ENCODE peak calls at places on chromosomes 6 and 20, in five cellular contexts. M, U, L, D and Q are unnamed samples.

GRCh38 chr6:23282243-23283021 is 713.1 kb downstream of the HDGFL1 start:
- DNase-seq in D (no peak), L (no peak), M (no peak), U (no peak), Q (no peak)

GRCh38 chr20:34037767-34038166 is 44.1 kb downstream of the RALY start:
- DNase-seq in L (no peak), U (no peak), D (no peak), M (no peak), Q (no peak)

GRCh38 chr6:159107451-159108260 is 61.5 kb upstream of the FNDC1 start:
- DNase-seq in L (peak; percentile 27), U (peak; percentile 74), D (no peak), M (no peak), Q (no peak)

GRCh38 chr20:5183731-5184474 is 57.1 kb downstream of the CDS2 start:
- DNase-seq in D (no peak), L (no peak), U (no peak), M (no peak), Q (no peak)

GRCh38 chr20:2156666-2157624 is 55.3 kb downstream of the STK35 start:
- DNase-seq in M (no peak), U (no peak), L (no peak), D (no peak), Q (no peak)

GRCh38 chr6:98641929-98642328 is 192.4 kb upstream of the POU3F2 start:
- DNase-seq in U (no peak), M (no peak), D (no peak), L (no peak), Q (peak; percentile 38)

GRCh38 chr20:45920795-45921617 is 9.1 kb upstream of the PLTP start:
- DNase-seq in U (no peak), M (no peak), D (no peak), L (no peak), Q (no peak)

GRCh38 chr20:38840053-38840893 is 34.8 kb downstream of the PPP1R16B start:
- DNase-seq in U (peak; percentile 46), M (no peak), L (no peak), D (no peak), Q (peak; percentile 62)

GRCh38 chr6:44699082-44699481 is 311.6 kb downstream of the CDC5L start:
- DNase-seq in M (no peak), U (no peak), L (no peak), D (no peak), Q (no peak)

GRCh38 chr6:159097256-159097655 is 52.5 kb upstream of the TAGAP start:
- DNase-seq in M (no peak), L (no peak), D (no peak), U (no peak), Q (no peak)

GRCh38 chr20:48819089-48819488 is 8.7 kb downstream of the PREX1 start:
- DNase-seq in D (no peak), M (no peak), U (no peak), L (no peak), Q (no peak)

GRCh38 chr20:22525069-22525820 is 59.1 kb downstream of the FOXA2 start:
- DNase-seq in M (no peak), D (no peak), U (no peak), L (no peak), Q (no peak)

GRCh38 chr6:84777888-84778287 is 13.5 kb upstream of the TBX18 start:
- DNase-seq in U (no peak), D (peak; percentile 87), M (no peak), L (no peak), Q (no peak)

GRCh38 chr6:98821739-98822405 is 12.5 kb upstream of the POU3F2 start:
- DNase-seq in M (no peak), U (no peak), D (no peak), L (no peak), Q (no peak)

GRCh38 chr20:39010496-39010895 is 48.4 kb downstream of the DHX35 start:
- DNase-seq in D (no peak), M (no peak), L (no peak), U (no peak), Q (no peak)

GRCh38 chr6:44525761-44526351 is 138.3 kb downstream of the CDC5L start:
- DNase-seq in U (no peak), D (no peak), L (no peak), M (no peak), Q (no peak)

GRCh38 chr6:165010556-165011535 is 298.6 kb downstream of the C6orf118 start:
- DNase-seq in M (no peak), D (no peak), U (no peak), L (no peak), Q (no peak)

GRCh38 chr20:32019156-32019510 is 8.9 kb downstream of the CCM2L start:
- DNase-seq in U (no peak), D (no peak), M (peak; percentile 67), L (peak; percentile 56), Q (no peak)

GRCh38 chr6:56540950-56541600 is 101.6 kb downstream of the DST start:
- DNase-seq in U (no peak), M (no peak), L (no peak), D (no peak), Q (no peak)

GRCh38 chr20:22475662-22476061 is 108.7 kb downstream of the FOXA2 start:
- DNase-seq in M (no peak), D (no peak), L (no peak), U (no peak), Q (no peak)

GRCh38 chr6:2324166-2324953 is 79.0 kb upstream of the GMDS start:
- DNase-seq in M (no peak), L (no peak), D (no peak), U (no peak), Q (no peak)

GRCh38 chr20:63829943-63830820 is 882 bp downstream of the ZBTB46 start:
- DNase-seq in M (peak; percentile 51), U (no peak), D (no peak), L (no peak), Q (no peak)

GRCh38 chr6:10140121-10140520 is 274.8 kb downstream of the TFAP2A start:
- DNase-seq in D (no peak), M (no peak), L (no peak), U (no peak), Q (no peak)

GRCh38 chr6:28081486-28081751 is 1.1 kb downstream of the ZNF165 start:
- DNase-seq in D (no peak), L (peak; percentile 12), U (peak; percentile 67), M (no peak), Q (no peak)

GRCh38 chr20:38725458-38725958 is 1.2 kb downstream of the SLC32A1 start:
- DNase-seq in D (no peak), L (no peak), M (no peak), U (no peak), Q (no peak)

GRCh38 chr6:87660226-87660886 is 41.7 kb downstream of the AKIRIN2 start:
- DNase-seq in U (no peak), D (peak; percentile 80), M (no peak), L (no peak), Q (no peak)

GRCh38 chr6:121670511-121670910 is 235.1 kb downstream of the GJA1 start:
- DNase-seq in L (no peak), D (peak; percentile 37), U (no peak), M (no peak), Q (no peak)

GRCh38 chr20:13458860-13459451 is 179.8 kb downstream of the TASP1 start:
- DNase-seq in L (peak; percentile 22), U (no peak), M (peak; percentile 41), D (peak; percentile 17), Q (no peak)

GRCh38 chr6:168870982-168871381 is 382.7 kb downstream of the THBS2 start:
- DNase-seq in M (no peak), D (no peak), U (no peak), L (no peak), Q (no peak)

GRCh38 chr6:150637266-150637665 is 37.6 kb downstream of the PLEKHG1 start:
- DNase-seq in M (no peak), L (no peak), D (no peak), U (no peak), Q (no peak)

GRCh38 chr6:11791354-11792107 is 12.9 kb upstream of the ADTRP start:
- DNase-seq in D (no peak), L (no peak), M (no peak), U (no peak), Q (no peak)

GRCh38 chr6:81515562-81516453 is 236.7 kb downstream of the TENT5A start:
- DNase-seq in M (no peak), D (no peak), U (no peak), L (no peak), Q (no peak)